ENCODE peak calls at places on chromosomes 1 and 21, in ten cellular contexts. H, A, O, Y, N, W, Q, L, V and T are unnamed samples.

GRCh38 chr1:89465201-89465600 is 59.4 kb upstream of the LRRC8B start:
- DNase-seq in A (no peak), N (peak), H (peak), O (no peak), V (no peak), W (peak), Q (no peak), Y (no peak), L (peak), T (no peak)

GRCh38 chr21:24759348-24760118 is 847.7 kb downstream of the MRPL39 start:
- DNase-seq in Q (no peak), L (no peak), N (peak), V (no peak), O (no peak), H (peak), W (no peak), Y (no peak), A (no peak), T (no peak)

GRCh38 chr1:14850563-14850962 is 252.1 kb downstream of the KAZN start:
- DNase-seq in N (peak), V (no peak), O (no peak), W (peak), A (peak), H (no peak), L (no peak), Y (no peak), Q (peak), T (no peak)

GRCh38 chr1:92817986-92818764 is 13.7 kb upstream of the RPL5 start:
- DNase-seq in Y (peak), H (no peak), A (peak), O (no peak), V (peak), N (peak), L (no peak), W (no peak), Q (no peak), T (no peak)

GRCh38 chr1:33488624-33489023 is 16.2 kb downstream of the ZSCAN20 start:
- DNase-seq in V (no peak), N (no peak), L (no peak), W (no peak), O (no peak), H (no peak), Y (no peak), A (no peak), Q (no peak), T (no peak)

GRCh38 chr1:67941746-67942145 is 108.5 kb upstream of the GNG12 start:
- DNase-seq in L (no peak), N (no peak), A (no peak), W (no peak), Q (no peak), H (no peak), O (no peak), Y (peak), V (no peak), T (no peak)

GRCh38 chr1:77900687-77901293 is 12.4 kb downstream of the NEXN start:
- DNase-seq in O (no peak), Y (peak), L (peak), N (peak), W (peak), Q (peak), A (peak), V (peak), H (peak), T (peak)

GRCh38 chr1:117117697-117118096 is 3.9 kb downstream of the TRIM45 start:
- DNase-seq in W (no peak), L (no peak), O (no peak), Q (no peak), V (no peak), Y (no peak), H (no peak), A (no peak), N (no peak), T (no peak)

GRCh38 chr1:203564024-203564423 is 62.6 kb upstream of the ATP2B4 start:
- DNase-seq in H (no peak), W (no peak), Q (no peak), N (no peak), A (no peak), Y (peak), L (no peak), V (no peak), O (no peak), T (no peak)

GRCh38 chr1:2130871-2131289 is 63.7 kb downstream of the FAAP20 start:
- DNase-seq in Q (no peak), A (no peak), L (no peak), Y (no peak), W (no peak), H (no peak), N (no peak), V (no peak), O (no peak), T (no peak)

GRCh38 chr1:248622491-248623106 is 12.3 kb downstream of the OR2T11 start:
- DNase-seq in N (peak), V (no peak), W (peak), Y (peak), L (peak), A (peak), Q (no peak), O (no peak), H (peak), T (no peak)

GRCh38 chr1:157151068-157151467 is 12.9 kb upstream of the ETV3 start:
- DNase-seq in Y (no peak), A (no peak), Q (no peak), W (no peak), O (no peak), H (no peak), V (no peak), L (no peak), N (no peak), T (no peak)

GRCh38 chr1:116986531-116987255 is 14.9 kb upstream of the CD101 start:
- DNase-seq in Q (no peak), H (no peak), A (no peak), W (no peak), O (peak), V (no peak), Y (no peak), L (no peak), N (no peak), T (no peak)

GRCh38 chr1:2890221-2890850 is 88.8 kb upstream of the TTC34 start:
- DNase-seq in V (no peak), H (no peak), Q (no peak), W (no peak), A (peak), N (no peak), Y (no peak), O (no peak), L (no peak), T (no peak)

GRCh38 chr1:206581571-206581981 is 30.7 kb downstream of the EIF2D start:
- DNase-seq in O (peak), L (no peak), Y (no peak), A (no peak), V (no peak), N (no peak), W (no peak), Q (peak), H (no peak), T (peak)

GRCh38 chr1:150551784-150552691 is 2.8 kb downstream of the ADAMTSL4 start:
- DNase-seq in L (peak), O (no peak), Y (peak), V (peak), A (no peak), W (no peak), Q (peak), H (peak), N (peak), T (peak)

GRCh38 chr1:162110910-162111309 is 41.4 kb downstream of the NOS1AP start:
- DNase-seq in V (no peak), L (no peak), A (no peak), Q (no peak), Y (peak), O (no peak), N (no peak), H (no peak), W (no peak), T (no peak)

GRCh38 chr1:28811766-28812668 is at the start of gene OPRD1:
- DNase-seq in Y (peak), V (no peak), N (no peak), L (peak), Q (no peak), H (peak), O (no peak), W (no peak), A (peak), T (no peak)

GRCh38 chr1:90671736-90672135 is 45.4 kb downstream of the BARHL2 start:
- DNase-seq in L (no peak), V (no peak), A (no peak), W (no peak), H (no peak), O (no peak), N (no peak), Y (no peak), Q (no peak), T (no peak)

GRCh38 chr1:111615874-111616715 is 3.5 kb upstream of the RAP1A start:
- DNase-seq in O (peak), Y (no peak), L (no peak), V (no peak), Q (no peak), H (no peak), N (no peak), A (no peak), W (no peak), T (no peak)

GRCh38 chr1:27145934-27146354 is 9.0 kb downstream of the SLC9A1 start:
- DNase-seq in L (peak), H (peak), V (peak), Q (no peak), W (no peak), Y (peak), N (peak), O (no peak), A (no peak), T (no peak)

GRCh38 chr1:109011335-109011734 is 30.6 kb downstream of the WDR47 start:
- DNase-seq in H (no peak), V (no peak), A (no peak), Y (no peak), L (no peak), Q (no peak), O (no peak), N (no peak), W (no peak), T (no peak)

GRCh38 chr1:35603941-35604340 is 30.8 kb downstream of the TFAP2E start:
- DNase-seq in H (no peak), Q (no peak), L (no peak), W (no peak), N (no peak), A (no peak), Y (no peak), O (no peak), V (no peak), T (no peak)

GRCh38 chr1:157241185-157241538 is 103.0 kb upstream of the ETV3 start:
- DNase-seq in Y (no peak), O (no peak), H (no peak), A (no peak), Q (no peak), W (no peak), L (no peak), N (no peak), V (no peak), T (no peak)

GRCh38 chr1:77370588-77371306 is 88.9 kb downstream of the AK5 start:
- DNase-seq in Y (peak), L (peak), N (peak), O (no peak), V (peak), A (no peak), Q (no peak), H (peak), W (no peak), T (no peak)

GRCh38 chr1:19757641-19758040 is 42.1 kb downstream of the TMCO4 start:
- DNase-seq in N (peak), V (no peak), A (no peak), W (no peak), H (no peak), Q (no peak), Y (peak), L (no peak), O (no peak), T (no peak)

GRCh38 chr21:31184462-31184861 is 146.2 kb upstream of the KRTAP19-8 start:
- DNase-seq in L (no peak), N (no peak), W (no peak), A (no peak), H (no peak), V (no peak), Q (no peak), Y (no peak), O (peak), T (no peak)

GRCh38 chr21:29382029-29382654 is 83.4 kb downstream of the BACH1 start:
- DNase-seq in V (peak), Y (peak), N (peak), H (peak), O (no peak), Q (no peak), L (peak), W (no peak), A (no peak), T (no peak)

GRCh38 chr1:202007703-202008489 is 2.5 kb upstream of the ELF3 start:
- DNase-seq in A (no peak), H (peak), O (no peak), Q (peak), Y (no peak), N (peak), L (peak), W (no peak), V (no peak), T (peak)

GRCh38 chr1:81695741-81696140 is 105.0 kb upstream of the ADGRL2 start:
- DNase-seq in O (no peak), L (peak), H (peak), W (no peak), Q (peak), V (peak), N (peak), Y (peak), A (no peak), T (no peak)

GRCh38 chr1:1842360-1843146 is 48.3 kb downstream of the GNB1 start:
- DNase-seq in L (no peak), Q (no peak), H (no peak), Y (no peak), O (no peak), A (no peak), V (no peak), W (no peak), N (no peak), T (peak)

GRCh38 chr1:70353641-70354331 is 736 bp downstream of the ANKRD13C start:
- DNase-seq in H (peak), L (peak), V (peak), O (peak), Q (peak), Y (peak), N (peak), W (no peak), A (no peak), T (no peak)

GRCh38 chr1:179814513-179814838 is 63.1 kb downstream of the TOR1AIP2 start:
- DNase-seq in Q (no peak), A (no peak), N (no peak), O (no peak), W (no peak), V (no peak), L (no peak), Y (peak), H (no peak), T (no peak)